ENCODE peak calls at places on chromosomes 2 and 18, in eight cellular contexts. O, R, Z, C, E, L, Q and U are unnamed samples.

GRCh38 chr2:77937366-77937765 is 415.2 kb upstream of the LRRTM4 start:
- DNase-seq in O (no peak), R (no peak), Z (no peak), C (no peak), E (no peak), L (no peak), Q (no peak), U (no peak)

GRCh38 chr2:7031424-7032245 is 114.4 kb downstream of the RNF144A start:
- DNase-seq in O (no peak), R (peak), Z (peak), C (peak), E (no peak), L (no peak), Q (peak), U (no peak)

GRCh38 chr18:35193313-35193712 is 47.5 kb upstream of the ZNF397 start:
- DNase-seq in O (no peak), R (no peak), Z (no peak), C (no peak), E (no peak), L (no peak), Q (no peak), U (no peak)

GRCh38 chr2:233386382-233387041 is 32.2 kb downstream of the DGKD start:
- DNase-seq in O (no peak), R (peak), Z (no peak), C (no peak), E (no peak), L (no peak), Q (no peak), U (no peak)

GRCh38 chr2:204988836-204989235 is 443.6 kb downstream of the PARD3B start:
- DNase-seq in O (no peak), R (no peak), Z (no peak), C (no peak), E (no peak), L (no peak), Q (no peak), U (no peak)

GRCh38 chr2:65130440-65131175 is 702 bp upstream of the RAB1A start:
- DNase-seq in O (no peak), R (no peak), Z (no peak), C (no peak), E (no peak), L (no peak), Q (peak), U (no peak)

GRCh38 chr2:233021771-233022170 is 8.7 kb upstream of the NGEF start:
- DNase-seq in O (no peak), R (peak), Z (no peak), C (peak), E (no peak), L (no peak), Q (no peak), U (no peak)

GRCh38 chr2:233711312-233712008 is 1.2 kb upstream of the UGT1A5 start:
- DNase-seq in O (peak), R (peak), Z (peak), C (peak), E (peak), L (peak), Q (peak), U (peak)

GRCh38 chr2:208867374-208867773 is 460.8 kb downstream of the PTH2R start:
- DNase-seq in O (no peak), R (no peak), Z (no peak), C (no peak), E (no peak), L (no peak), Q (no peak), U (no peak)

GRCh38 chr2:26860451-26860850 is 12.5 kb downstream of the DPYSL5 start:
- DNase-seq in O (no peak), R (no peak), Z (no peak), C (no peak), E (no peak), L (no peak), Q (no peak), U (no peak)

GRCh38 chr2:113283704-113284284 is 5.1 kb upstream of the PAX8 start:
- DNase-seq in O (no peak), R (peak), Z (no peak), C (peak), E (peak), L (peak), Q (peak), U (no peak)

GRCh38 chr2:186542002-186542401 is 47.9 kb upstream of the ITGAV start:
- DNase-seq in O (no peak), R (no peak), Z (no peak), C (no peak), E (no peak), L (no peak), Q (no peak), U (no peak)

GRCh38 chr2:16971722-16972234 is 306.1 kb upstream of the CYRIA start:
- DNase-seq in O (no peak), R (no peak), Z (no peak), C (no peak), E (no peak), L (no peak), Q (no peak), U (no peak)

GRCh38 chr18:10023853-10024638 is 110.2 kb downstream of the VAPA start:
- DNase-seq in O (no peak), R (no peak), Z (no peak), C (no peak), E (no peak), L (no peak), Q (no peak), U (no peak)

GRCh38 chr2:237487496-237487895 is 445 bp downstream of the MLPH start:
- DNase-seq in O (no peak), R (peak), Z (no peak), C (no peak), E (no peak), L (no peak), Q (no peak), U (no peak)

GRCh38 chr2:184906709-184907108 is 308.4 kb downstream of the ZNF804A start:
- DNase-seq in O (no peak), R (no peak), Z (no peak), C (no peak), E (no peak), L (no peak), Q (no peak), U (no peak)

GRCh38 chr2:45833968-45834344 is 182.5 kb downstream of the PRKCE start:
- DNase-seq in O (no peak), R (no peak), Z (no peak), C (no peak), E (no peak), L (no peak), Q (no peak), U (no peak)
- TF ChIP-seq CTCF in O (no peak), R (no peak), Z (no peak), C (no peak), E (no peak), L (no peak), Q (no peak), U (no peak)

DNA sequence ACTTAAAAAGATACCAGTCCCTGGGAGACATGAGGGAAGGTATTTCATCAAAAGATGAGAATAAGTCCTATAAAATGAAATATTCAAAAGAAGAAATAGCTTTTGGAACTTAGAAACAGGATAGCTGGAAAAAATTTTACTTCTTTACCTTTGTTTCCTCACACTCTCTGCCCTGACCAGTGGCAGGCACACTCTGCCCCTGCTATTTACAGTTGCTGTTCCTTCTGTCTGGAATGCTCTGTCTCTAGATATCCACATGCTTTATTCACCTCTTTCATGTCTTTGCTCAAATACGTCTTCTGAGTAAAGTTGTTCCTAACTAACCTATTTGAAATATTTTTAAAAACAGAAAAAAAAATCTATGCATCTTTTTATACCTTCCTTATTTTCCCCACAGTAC is 125.6 kb downstream of the PTRHD1 start:
- DNase-seq in O (no peak), R (no peak), Z (no peak), C (no peak), E (no peak), L (no peak), Q (no peak), U (no peak)
- TF ChIP-seq CTCF in O (no peak), R (no peak), Z (no peak), C (no peak), E (no peak), L (no peak), Q (no peak), U (no peak)

DNA sequence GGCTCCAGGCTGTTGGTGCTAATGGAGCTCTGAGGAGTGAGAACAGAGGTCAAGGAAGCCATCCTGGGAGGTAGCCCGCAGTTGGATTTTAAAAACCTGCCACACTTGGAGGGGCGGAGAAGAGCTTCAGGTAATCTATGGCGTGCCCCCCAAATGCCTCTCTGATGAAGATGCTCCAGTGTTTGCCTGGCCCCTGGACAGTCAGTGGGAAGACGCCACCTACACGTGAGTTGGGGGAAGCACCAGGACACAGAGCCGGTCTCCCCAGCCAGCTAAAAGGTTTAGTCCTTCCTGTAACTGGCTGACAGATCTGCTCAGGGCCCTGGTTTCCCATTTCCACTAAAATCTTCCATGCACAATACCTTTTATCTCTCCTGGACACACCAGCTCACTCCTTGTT is 225.0 kb downstream of the TTC32 start:
- DNase-seq in O (peak), R (no peak), Z (no peak), C (no peak), E (no peak), L (no peak), Q (no peak), U (no peak)
- TF ChIP-seq CTCF in O (no peak), R (no peak), Z (no peak), C (no peak), E (no peak), L (no peak), Q (no peak), U (no peak)

GRCh38 chr18:77970814-77971213 is 721.2 kb downstream of the GALR1 start:
- DNase-seq in O (no peak), R (no peak), Z (no peak), C (no peak), E (no peak), L (no peak), Q (no peak), U (no peak)

GRCh38 chr18:77967791-77968190 is 718.1 kb downstream of the GALR1 start:
- DNase-seq in O (no peak), R (no peak), Z (no peak), C (no peak), E (no peak), L (no peak), Q (no peak), U (no peak)

DNA sequence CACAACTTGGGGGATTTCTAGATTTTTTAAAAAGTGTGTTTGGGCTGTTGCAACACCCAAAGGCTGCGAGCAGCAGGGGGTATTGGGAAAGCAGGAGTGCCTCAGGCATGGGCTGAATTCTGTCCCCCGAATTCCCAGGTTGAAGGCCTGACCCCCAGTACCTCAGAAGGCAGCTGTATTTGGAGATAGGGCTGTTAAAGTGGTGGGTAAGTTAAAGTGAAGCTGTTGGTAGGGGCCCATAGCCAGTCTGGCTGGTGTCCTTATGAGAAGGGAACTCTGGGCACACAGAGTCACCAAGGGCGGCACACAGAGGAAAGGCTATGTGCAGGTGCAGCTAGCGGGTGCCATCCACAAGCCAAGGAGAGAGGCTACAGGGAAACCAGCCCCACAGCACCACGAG is 717.4 kb downstream of the GALR1 start:
- DNase-seq in O (no peak), R (no peak), Z (no peak), C (no peak), E (no peak), L (no peak), Q (no peak), U (no peak)
- TF ChIP-seq CTCF in O (no peak), R (no peak), Z (no peak), C (no peak), E (no peak), L (no peak), Q (no peak), U (no peak)

DNA sequence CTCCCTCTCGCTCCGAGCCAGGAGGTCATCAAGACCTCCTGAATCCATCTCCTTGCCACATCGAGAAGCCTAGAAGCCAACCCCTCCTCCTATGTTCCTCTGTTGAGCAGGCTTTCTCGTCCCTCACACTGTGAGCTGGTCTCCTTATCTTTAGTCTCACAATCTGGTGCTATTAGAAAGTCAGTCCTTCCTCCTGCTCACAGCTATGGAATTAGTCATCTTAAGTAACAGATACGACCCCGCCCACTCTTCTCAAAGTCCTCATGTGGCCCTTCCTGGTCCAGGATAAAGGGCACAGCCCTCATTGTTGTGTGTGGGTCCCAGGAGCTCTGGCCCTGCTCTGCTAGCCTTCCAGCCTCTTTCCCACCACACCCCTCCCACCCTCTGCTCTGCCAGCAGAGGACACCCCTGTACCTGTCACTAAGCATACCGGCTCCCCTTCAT is 41.4 kb upstream of the TRIB2 start:
- DNase-seq in O (no peak), R (peak), Z (no peak), C (no peak), E (no peak), L (no peak), Q (no peak), U (no peak)
- TF ChIP-seq CTCF in O (no peak), R (no peak), Z (no peak), C (no peak), E (no peak), L (no peak), Q (no peak), U (no peak)

GRCh38 chr2:3399829-3400228 is 20.3 kb downstream of the TRAPPC12 start:
- DNase-seq in O (no peak), R (peak), Z (no peak), C (peak), E (no peak), L (peak), Q (no peak), U (peak)

GRCh38 chr2:3396920-3397559 is 17.5 kb downstream of the TRAPPC12 start:
- DNase-seq in O (no peak), R (no peak), Z (no peak), C (no peak), E (no peak), L (no peak), Q (no peak), U (no peak)

GRCh38 chr2:3399403-3399802 is 19.9 kb downstream of the TRAPPC12 start:
- DNase-seq in O (no peak), R (peak), Z (no peak), C (no peak), E (no peak), L (no peak), Q (no peak), U (no peak)

GRCh38 chr2:3403587-3404334 is 24.3 kb downstream of the TRAPPC12 start:
- DNase-seq in O (no peak), R (no peak), Z (no peak), C (peak), E (no peak), L (no peak), Q (no peak), U (no peak)

GRCh38 chr2:3398837-3399236 is 19.3 kb downstream of the TRAPPC12 start:
- DNase-seq in O (no peak), R (peak), Z (no peak), C (no peak), E (no peak), L (no peak), Q (no peak), U (no peak)
- TF ChIP-seq CTCF in O (no peak), R (no peak), Z (no peak), C (no peak), E (no peak), L (no peak), Q (no peak), U (no peak)

DNA sequence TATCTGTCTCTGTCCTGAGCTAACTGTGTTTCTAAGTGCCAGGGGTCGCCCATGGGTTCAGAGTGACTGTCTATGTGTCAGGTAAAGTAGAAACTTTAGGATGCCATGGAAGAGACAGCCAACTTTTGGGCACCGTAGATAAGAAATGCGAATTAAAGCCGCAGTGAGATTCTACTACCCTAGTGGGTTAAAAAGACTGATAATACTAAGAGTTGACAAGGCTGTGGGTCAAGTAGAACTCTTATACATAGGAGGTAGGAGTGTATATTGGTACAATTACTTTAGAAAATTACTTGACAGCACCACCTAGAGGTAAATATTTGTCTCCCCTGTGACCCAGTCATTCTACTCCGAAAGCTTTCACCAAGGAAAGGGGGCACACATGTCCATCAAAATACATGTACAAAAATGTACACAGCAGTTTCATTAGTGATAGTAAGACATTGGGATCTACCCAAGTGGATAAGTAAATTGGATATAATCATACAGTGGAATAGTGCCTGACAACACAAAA is 371.3 kb downstream of the SLC4A3 start:
- DNase-seq in O (no peak), R (no peak), Z (no peak), C (no peak), E (no peak), L (no peak), Q (no peak), U (no peak)
- TF ChIP-seq CTCF in O (no peak), R (no peak), Z (no peak), C (no peak), E (no peak), L (no peak), Q (no peak), U (no peak)

GRCh38 chr2:46018773-46019593 is 278.2 kb upstream of the EPAS1 start:
- DNase-seq in O (no peak), R (no peak), Z (no peak), C (no peak), E (no peak), L (no peak), Q (no peak), U (no peak)
- TF ChIP-seq CTCF in O (no peak), R (no peak), Z (no peak), C (no peak), E (no peak), L (no peak), Q (no peak), U (no peak)

GRCh38 chr2:37026050-37026449 is 58.1 kb downstream of the HEATR5B start:
- DNase-seq in O (peak), R (peak), Z (no peak), C (no peak), E (no peak), L (no peak), Q (no peak), U (no peak)
- TF ChIP-seq CTCF in O (no peak), R (no peak), Z (no peak), C (no peak), E (no peak), L (peak), Q (no peak), U (no peak)

DNA sequence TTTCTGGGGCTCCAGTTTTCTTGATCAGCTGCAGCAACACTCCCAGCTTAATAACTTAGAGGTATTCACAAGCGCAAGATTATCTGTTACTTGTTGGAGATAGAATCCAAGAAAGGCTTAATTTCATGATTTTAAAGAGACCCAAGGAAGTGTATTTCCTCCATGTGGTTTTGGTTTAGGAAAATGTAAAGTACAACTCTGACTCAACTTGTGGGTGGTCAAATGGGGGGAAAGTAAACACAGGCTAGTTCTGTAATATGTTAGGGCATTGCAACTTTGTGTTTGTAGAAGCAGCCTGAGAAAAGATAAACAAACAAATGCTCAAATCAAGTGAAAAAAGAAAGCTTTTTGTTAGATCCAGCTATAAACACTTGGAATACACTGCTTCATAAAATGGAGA is 90.1 kb upstream of the COL3A1 start:
- DNase-seq in O (no peak), R (peak), Z (no peak), C (no peak), E (no peak), L (no peak), Q (no peak), U (no peak)
- TF ChIP-seq CTCF in O (no peak), R (no peak), Z (no peak), C (no peak), E (no peak), L (no peak), Q (no peak), U (no peak)